ENCODE peak calls at places on chromosomes 12 and 14, in six cellular contexts. O, L, H, G, E and Z are unnamed samples.

GRCh38 chr12:57031228-57031670 is 14.9 kb upstream of the TAC3 start:
- DNase-seq in H (no peak), L (no peak), E (no peak), O (no peak), G (no peak), Z (no peak)

GRCh38 chr12:52191841-52192791 is at the start of gene KRT80:
- DNase-seq in O (peak), H (peak), L (peak), E (peak), G (peak), Z (peak)

GRCh38 chr14:94560291-94560665 is 964 bp upstream of the SERPINA4 start:
- DNase-seq in E (no peak), G (no peak), L (no peak), H (no peak), O (no peak), Z (no peak)

GRCh38 chr12:121915841-121916321 is 2.5 kb upstream of the CFAP251 start:
- DNase-seq in G (no peak), E (no peak), H (no peak), O (no peak), L (peak), Z (peak)

GRCh38 chr12:52691076-52691764 is 11.0 kb upstream of the KRT1 start:
- DNase-seq in H (peak), O (no peak), L (no peak), G (no peak), E (no peak), Z (no peak)

GRCh38 chr12:122138181-122138580 is 35.8 kb downstream of the IL31 start:
- DNase-seq in L (no peak), O (no peak), G (no peak), H (no peak), E (no peak), Z (no peak)

GRCh38 chr14:45177081-45177480 is 41.4 kb downstream of the FANCM start:
- DNase-seq in H (no peak), G (no peak), O (no peak), L (peak), E (peak), Z (peak)

GRCh38 chr14:32010561-32011188 is 66.4 kb upstream of the ARHGAP5 start:
- DNase-seq in L (peak), E (peak), O (no peak), G (peak), H (no peak), Z (peak)

GRCh38 chr14:36068777-36069534 is 107.6 kb downstream of the PTCSC3 start:
- DNase-seq in H (no peak), E (peak), G (peak), O (no peak), L (peak), Z (no peak)

GRCh38 chr12:51441583-51441982 is 17.0 kb downstream of the SLC4A8 start:
- DNase-seq in E (peak), G (no peak), O (no peak), H (no peak), L (peak), Z (peak)

GRCh38 chr12:68905731-68906130 is 27.2 kb downstream of the CPM start:
- DNase-seq in E (no peak), G (no peak), H (no peak), O (no peak), L (no peak), Z (no peak)

GRCh38 chr14:77061630-77062029 is 33.1 kb upstream of the IRF2BPL start:
- DNase-seq in L (no peak), E (no peak), O (no peak), G (no peak), H (no peak), Z (no peak)

GRCh38 chr12:110046451-110047187 is 1.7 kb downstream of the C12orf76 start:
- DNase-seq in G (no peak), L (no peak), H (no peak), O (no peak), E (no peak), Z (peak)

GRCh38 chr14:71932229-71932951 is at the start of gene RGS6:
- DNase-seq in H (no peak), E (peak), O (no peak), G (no peak), L (peak), Z (no peak)
- TF ChIP-seq CTCF in H (no peak), E (no peak), O (no peak), G (no peak), L (no peak), Z (no peak)

GRCh38 chr12:3432176-3432742 is 58.7 kb upstream of the PRMT8 start:
- DNase-seq in H (no peak), E (no peak), G (no peak), O (no peak), L (no peak), Z (peak)

GRCh38 chr12:3432868-3433267 is 58.1 kb upstream of the PRMT8 start:
- DNase-seq in E (no peak), O (no peak), G (no peak), H (no peak), L (no peak), Z (no peak)

GRCh38 chr12:3427956-3428355 is 63.0 kb upstream of the PRMT8 start:
- DNase-seq in E (no peak), H (no peak), G (no peak), L (no peak), O (no peak), Z (no peak)

GRCh38 chr12:3428631-3429030 is 62.4 kb upstream of the PRMT8 start:
- DNase-seq in O (no peak), L (no peak), H (no peak), G (no peak), E (no peak), Z (no peak)

DNA sequence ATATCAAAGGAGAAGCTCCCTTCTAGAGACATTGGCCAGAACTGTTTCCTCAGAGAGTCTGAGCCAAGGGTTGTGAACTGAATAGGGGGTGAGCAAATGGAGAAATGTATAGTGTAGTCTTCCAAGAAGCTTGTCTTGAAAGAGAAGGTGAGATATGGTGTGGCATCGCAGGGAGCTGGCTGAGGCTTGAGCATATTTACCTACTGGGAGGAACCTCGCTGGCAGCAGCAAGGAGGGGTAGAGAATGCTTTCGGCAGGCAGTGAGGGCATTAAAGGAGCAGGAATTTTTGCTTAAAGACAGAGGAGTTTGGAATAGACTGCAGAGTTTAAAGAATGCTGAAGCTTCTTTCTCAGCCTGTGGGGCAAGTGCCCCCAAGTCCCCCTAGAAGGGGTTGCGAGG is 59.3 kb upstream of the PRMT8 start:
- DNase-seq in O (no peak), G (no peak), L (no peak), E (no peak), H (no peak), Z (no peak)
- H3K4me3 ChIP-seq in O (no peak), G (no peak), L (no peak), E (no peak), H (no peak), Z (no peak)

GRCh38 chr14:34093878-34094277 is 143.0 kb upstream of the EGLN3 start:
- DNase-seq in G (no peak), L (no peak), O (no peak), E (no peak), H (no peak), Z (no peak)
- TF ChIP-seq CTCF in G (no peak), L (no peak), O (no peak), E (no peak), H (no peak), Z (no peak)

DNA sequence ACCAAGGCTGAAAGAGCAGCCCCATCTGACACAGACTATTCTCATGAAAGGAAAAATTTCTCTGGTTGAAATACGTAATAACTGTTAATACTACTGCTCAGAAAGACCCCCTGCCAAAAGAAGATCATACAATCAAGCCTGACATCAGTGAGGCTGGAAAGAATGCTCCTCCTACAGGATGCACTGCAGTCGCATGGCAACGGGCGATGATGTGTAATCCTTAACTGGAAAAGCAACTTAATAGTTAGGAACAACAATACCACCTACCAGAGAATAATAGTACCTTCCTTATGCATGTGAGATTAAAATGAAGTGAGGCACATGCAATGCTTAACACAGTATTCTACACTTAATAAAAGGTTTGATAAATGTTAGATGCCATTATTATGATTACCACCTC is 1.2 kb upstream of the GOLGA5 start:
- DNase-seq in L (peak), H (no peak), G (no peak), O (no peak), E (no peak), Z (no peak)
- H3K4me3 ChIP-seq in L (no peak), H (no peak), G (no peak), O (no peak), E (no peak), Z (no peak)

GRCh38 chr12:45745861-45746277 is 16.4 kb downstream of the ARID2 start:
- DNase-seq in E (no peak), L (peak), H (no peak), O (no peak), G (no peak), Z (peak)
- TF ChIP-seq CTCF in E (peak), L (peak), H (peak), O (no peak), G (peak), Z (peak)

GRCh38 chr12:113359939-113360748 is 1.8 kb downstream of the PLBD2 start:
- DNase-seq in O (no peak), L (peak), E (no peak), G (no peak), H (no peak), Z (peak)
- H3K4me3 ChIP-seq in O (no peak), L (peak), E (peak), G (peak), H (no peak), Z (no peak)

GRCh38 chr12:20946732-20947131 is 136.2 kb downstream of the SLCO1B3 start:
- DNase-seq in L (peak), E (no peak), H (no peak), G (no peak), O (no peak), Z (no peak)
- TF ChIP-seq CTCF in L (peak), E (peak), H (no peak), G (peak), O (no peak), Z (peak)

GRCh38 chr12:21502872-21503271 is 1.3 kb downstream of the GOLT1B start:
- DNase-seq in E (no peak), H (no peak), G (no peak), O (no peak), L (no peak), Z (no peak)
- H3K4me3 ChIP-seq in E (peak), H (peak), G (peak), O (no peak), L (peak), Z (peak)

GRCh38 chr14:65588426-65589140 is 176.1 kb downstream of the FUT8 start:
- DNase-seq in O (no peak), G (no peak), H (no peak), E (peak), L (no peak), Z (no peak)
- TF ChIP-seq CTCF in O (no peak), G (no peak), H (no peak), E (no peak), L (no peak), Z (no peak)